ENCODE peak calls at places on chromosomes 5 and 9, in seven cellular contexts. A is body of pancreas, U is fibroblast of pulmonary artery, Y is AG04450, L is lower lobe of right lung, V is H1, E is astrocyte of the spinal cord. F is an unnamed sample.

GRCh38 chr9:33471361-33471760 is 2.4 kb downstream of the NOL6 start:
- DNase-seq in E (no peak), L (no peak), A (no peak), Y (no peak), V (no peak), U (no peak), F (no peak)

GRCh38 chr9:72048850-72049249 is 11.6 kb downstream of the C9orf57 start:
- DNase-seq in V (no peak), Y (no peak), A (no peak), L (no peak), U (no peak), E (no peak), F (peak; percentile 8)

GRCh38 chr5:93249651-93250289 is 331.2 kb downstream of the NR2F1-AS1 start:
- DNase-seq in A (no peak), U (peak; percentile 73), L (no peak), Y (no peak), V (no peak), E (peak; percentile 76), F (peak; percentile 64)

GRCh38 chr9:77864096-77864889 is 167.3 kb downstream of the GNAQ start:
- DNase-seq in U (peak; percentile 80), Y (no peak), V (no peak), A (no peak), L (no peak), E (no peak), F (peak; percentile 72)

GRCh38 chr5:135493406-135494180 is 41.4 kb upstream of the TIFAB start:
- DNase-seq in A (no peak), Y (peak; percentile 57), E (peak; percentile 87), V (no peak), L (no peak), U (peak; percentile 70), F (peak; percentile 62)

GRCh38 chr5:144332265-144332664 is 161.6 kb downstream of the KCTD16 start:
- DNase-seq in V (no peak), A (peak; percentile 54), L (no peak), U (no peak), E (no peak), Y (no peak), F (peak; percentile 13)

GRCh38 chr5:74865293-74865798 is 841 bp downstream of the FAM169A start:
- DNase-seq in A (no peak), V (no peak), E (no peak), L (no peak), U (no peak), Y (no peak), F (no peak)

GRCh38 chr9:36823466-36823865 is 210.6 kb downstream of the PAX5 start:
- DNase-seq in E (no peak), L (no peak), U (no peak), Y (no peak), V (no peak), A (no peak), F (no peak)

GRCh38 chr9:137199411-137200121 is 975 bp downstream of the TPRN start:
- DNase-seq in A (peak; percentile 30), L (no peak), E (peak; percentile 19), V (no peak), Y (no peak), U (peak; percentile 25), F (peak; percentile 54)

GRCh38 chr5:75670571-75670970 is 46.7 kb downstream of the POC5 start:
- DNase-seq in L (no peak), E (no peak), Y (no peak), U (peak; percentile 28), A (peak; percentile 21), V (no peak), F (peak; percentile 88)

GRCh38 chr9:68500457-68501158 is 40.1 kb downstream of the TMEM252 start:
- DNase-seq in Y (no peak), A (no peak), L (no peak), V (no peak), E (peak; percentile 14), U (no peak), F (no peak)

GRCh38 chr5:16461782-16462181 is 3.8 kb downstream of the ZNF622 start:
- DNase-seq in E (peak; percentile 71), V (no peak), Y (peak; percentile 91), A (no peak), L (no peak), U (peak; percentile 82), F (peak; percentile 98)

GRCh38 chr9:84339951-84340350 is 607 bp downstream of the SLC28A3 start:
- DNase-seq in Y (no peak), U (no peak), E (peak; percentile 22), L (no peak), A (no peak), V (no peak), F (no peak)

GRCh38 chr5:147913786-147914185 is 7.4 kb upstream of the C5orf46 start:
- DNase-seq in Y (no peak), L (no peak), U (no peak), V (no peak), A (no peak), E (no peak), F (no peak)

GRCh38 chr9:114050646-114051045 is 27.5 kb downstream of the AMBP start:
- DNase-seq in E (no peak), L (no peak), A (no peak), V (no peak), U (no peak), Y (no peak), F (no peak)

GRCh38 chr9:36484124-36484523 is 84.1 kb upstream of the RNF38 start:
- DNase-seq in V (no peak), E (no peak), A (no peak), L (no peak), U (no peak), Y (no peak), F (no peak)

GRCh38 chr5:67879619-67880357 is 335.8 kb upstream of the PIK3R1 start:
- DNase-seq in L (no peak), E (peak; percentile 60), U (peak; percentile 58), Y (no peak), A (no peak), V (no peak), F (peak; percentile 54)

GRCh38 chr9:21752003-21752402 is 50.4 kb upstream of the MTAP start:
- DNase-seq in U (peak; percentile 18), L (no peak), Y (no peak), V (peak; percentile 36), A (no peak), E (no peak), F (no peak)

GRCh38 chr9:16532681-16533450 is 337.6 kb downstream of the BNC2 start:
- DNase-seq in Y (peak; percentile 49), V (no peak), A (no peak), U (peak; percentile 89), L (no peak), E (peak; percentile 82), F (peak; percentile 88)

GRCh38 chr5:157740211-157740610 is 3.3 kb upstream of the LSM11 start:
- DNase-seq in A (no peak), V (no peak), U (no peak), L (no peak), Y (no peak), E (no peak), F (peak; percentile 42)

GRCh38 chr5:180139731-180140626 is 68.4 kb upstream of the RNF130 start:
- DNase-seq in U (no peak), L (peak; percentile 42), A (no peak), E (no peak), V (no peak), Y (no peak), F (no peak)

GRCh38 chr5:126100767-126101166 is 322.4 kb upstream of the GRAMD2B start:
- DNase-seq in Y (no peak), E (no peak), V (no peak), L (no peak), U (peak; percentile 11), A (peak; percentile 6), F (peak; percentile 8)
- TF ChIP-seq CTCF in Y (peak; percentile 49), E (peak; percentile 30), V (peak; percentile 60), L (peak; percentile 19), U (peak; percentile 32), A (peak; percentile 14), F (peak; percentile 53)

GRCh38 chr5:169161022-169161680 is 139.8 kb downstream of the SLIT3 start:
- DNase-seq in U (peak; percentile 93), Y (peak; percentile 41), V (no peak), A (peak; percentile 44), E (peak; percentile 86), L (no peak), F (peak; percentile 33)
- H3K4me3 ChIP-seq in U (peak overlapping the region; percentile 17), Y (no peak overlapping the region), V (no peak overlapping the region), A (no peak overlapping the region), E (no peak overlapping the region), L (no peak overlapping the region), F (no peak overlapping the region)

GRCh38 chr9:91039125-91039834 is 237.7 kb downstream of the SYK start:
- DNase-seq in V (no peak), Y (no peak), U (no peak), L (no peak), A (no peak), E (no peak), F (no peak)

GRCh38 chr9:91038483-91039124 is 237.0 kb downstream of the SYK start:
- DNase-seq in L (no peak), A (no peak), E (no peak), V (no peak), U (no peak), Y (no peak), F (no peak)

GRCh38 chr9:91036826-91037510 is 235.3 kb downstream of the SYK start:
- DNase-seq in U (peak; percentile 96), A (peak; percentile 77), Y (peak; percentile 78), E (peak; percentile 87), L (peak; percentile 84), V (peak; percentile 44), F (peak; percentile 96)

GRCh38 chr9:91036356-91036755 is 234.7 kb downstream of the SYK start:
- DNase-seq in E (no peak), Y (no peak), U (no peak), A (no peak), L (no peak), V (no peak), F (no peak)

GRCh38 chr9:91037511-91038482 is 236.2 kb downstream of the SYK start:
- DNase-seq in U (peak; percentile 86), E (peak; percentile 84), L (peak; percentile 73), A (peak; percentile 72), Y (peak; percentile 80), V (no peak), F (peak; percentile 80)
- TF ChIP-seq CTCF in U (no peak), E (no peak), L (no peak), A (no peak), Y (no peak), V (no peak), F (no peak)

GRCh38 chr5:80559244-80559643 is 10.8 kb downstream of the ANKRD34B start:
- DNase-seq in V (no peak), Y (no peak), E (no peak), U (no peak), L (no peak), A (no peak), F (no peak)
- H3K4me3 ChIP-seq in V (no peak overlapping the region), Y (no peak overlapping the region), E (no peak overlapping the region), U (no peak overlapping the region), L (no peak overlapping the region), A (no peak overlapping the region), F (no peak overlapping the region)

GRCh38 chr9:118276784-118277183 is 572.6 kb downstream of the TLR4 start:
- DNase-seq in V (no peak), Y (no peak), L (no peak), U (no peak), E (no peak), A (no peak), F (no peak)
- TF ChIP-seq CTCF in V (peak; percentile 23), Y (no peak), L (no peak), U (no peak), E (no peak), A (no peak), F (no peak)

F was measured in choroid plexus epithelial cell.